ENCODE peak calls at places on chromosomes 5 and 9, in seven cellular contexts. S is right cardiac atrium, U is WERI-Rb-1, X is transverse colon, F is foreskin fibroblast, I is spleen, M is uterus. Z is an unnamed sample.

GRCh38 chr9:122126340-122127333 is 32.9 kb downstream of the NDUFA8 start:
- DNase-seq in M (no peak), I (no peak), S (peak; percentile 62), F (peak; percentile 50), X (no peak), U (no peak), Z (no peak)

GRCh38 chr9:69130456-69131441 is 43.3 kb upstream of the TJP2 start:
- DNase-seq in F (peak; percentile 66), U (no peak), M (peak; percentile 28), I (no peak), S (no peak), X (no peak), Z (no peak)

GRCh38 chr9:129185991-129186390 is 7.9 kb upstream of the IER5L start:
- DNase-seq in X (no peak), U (no peak), I (no peak), F (no peak), M (no peak), S (peak; percentile 6), Z (no peak)

GRCh38 chr5:126046996-126047395 is 376.2 kb upstream of the GRAMD2B start:
- DNase-seq in M (no peak), F (no peak), X (no peak), I (no peak), S (no peak), U (no peak), Z (no peak)

GRCh38 chr5:1177826-1178528 is 23.4 kb upstream of the SLC6A19 start:
- DNase-seq in I (no peak), F (no peak), U (no peak), M (no peak), S (peak; percentile 55), X (no peak), Z (no peak)

GRCh38 chr9:97808415-97808814 is 44.6 kb upstream of the FOXE1 start:
- DNase-seq in S (no peak), U (no peak), X (no peak), M (no peak), I (no peak), F (no peak), Z (no peak)

GRCh38 chr9:4084440-4084818 is 215.4 kb downstream of the GLIS3 start:
- DNase-seq in F (peak; percentile 24), U (no peak), S (peak; percentile 56), I (no peak), M (no peak), X (peak; percentile 22), Z (no peak)

GRCh38 chr5:157247267-157247666 is 18.7 kb upstream of the CYFIP2 start:
- DNase-seq in I (no peak), X (no peak), M (no peak), U (no peak), F (no peak), S (no peak), Z (no peak)

GRCh38 chr9:12695474-12695873 is 2.3 kb downstream of the TYRP1 start:
- DNase-seq in I (no peak), U (no peak), S (peak; percentile 16), M (no peak), X (no peak), F (peak; percentile 10), Z (no peak)

GRCh38 chr9:85510830-85511504 is 230.8 kb downstream of the AGTPBP1 start:
- DNase-seq in U (no peak), S (peak; percentile 78), F (no peak), M (no peak), I (no peak), X (no peak), Z (no peak)

GRCh38 chr9:106872641-106873040 is 9.7 kb downstream of the ZNF462 start:
- DNase-seq in U (no peak), F (no peak), I (no peak), X (no peak), M (no peak), S (no peak), Z (no peak)

GRCh38 chr9:115146581-115147021 is 28.6 kb upstream of the TNC start:
- DNase-seq in X (no peak), M (peak; percentile 69), S (no peak), F (peak; percentile 91), U (no peak), I (no peak), Z (peak; percentile 6)

GRCh38 chr5:103523319-103523718 is 39.3 kb downstream of the NUDT12 start:
- DNase-seq in F (no peak), S (no peak), U (no peak), I (no peak), M (no peak), X (peak; percentile 78), Z (no peak)

GRCh38 chr5:35924950-35925722 is 13.3 kb downstream of the CAPSL start:
- DNase-seq in X (peak; percentile 59), I (peak; percentile 91), F (peak; percentile 72), U (peak; percentile 61), S (peak; percentile 77), M (peak; percentile 53), Z (peak; percentile 55)

GRCh38 chr9:97502222-97502983 is 937 bp downstream of the TMOD1 start:
- DNase-seq in U (no peak), I (no peak), M (peak; percentile 51), F (no peak), S (peak; percentile 71), X (no peak), Z (no peak)

GRCh38 chr9:110640736-110641135 is 27.9 kb upstream of the MUSK start:
- DNase-seq in U (no peak), F (no peak), S (no peak), I (no peak), M (no peak), X (no peak), Z (no peak)

GRCh38 chr5:157511656-157512644 is 51.9 kb downstream of the NIPAL4 start:
- DNase-seq in M (peak; percentile 98), U (no peak), F (peak; percentile 81), S (peak; percentile 95), I (peak; percentile 84), X (peak; percentile 80), Z (peak; percentile 49)

GRCh38 chr5:174418809-174419522 is 305.4 kb upstream of the MSX2 start:
- DNase-seq in I (no peak), U (no peak), M (no peak), F (no peak), S (no peak), X (peak; percentile 11), Z (no peak)

GRCh38 chr9:114185570-114185969 is 30.2 kb downstream of the COL27A1 start:
- DNase-seq in U (no peak), F (no peak), X (no peak), I (peak; percentile 38), M (no peak), S (no peak), Z (no peak)

DNA sequence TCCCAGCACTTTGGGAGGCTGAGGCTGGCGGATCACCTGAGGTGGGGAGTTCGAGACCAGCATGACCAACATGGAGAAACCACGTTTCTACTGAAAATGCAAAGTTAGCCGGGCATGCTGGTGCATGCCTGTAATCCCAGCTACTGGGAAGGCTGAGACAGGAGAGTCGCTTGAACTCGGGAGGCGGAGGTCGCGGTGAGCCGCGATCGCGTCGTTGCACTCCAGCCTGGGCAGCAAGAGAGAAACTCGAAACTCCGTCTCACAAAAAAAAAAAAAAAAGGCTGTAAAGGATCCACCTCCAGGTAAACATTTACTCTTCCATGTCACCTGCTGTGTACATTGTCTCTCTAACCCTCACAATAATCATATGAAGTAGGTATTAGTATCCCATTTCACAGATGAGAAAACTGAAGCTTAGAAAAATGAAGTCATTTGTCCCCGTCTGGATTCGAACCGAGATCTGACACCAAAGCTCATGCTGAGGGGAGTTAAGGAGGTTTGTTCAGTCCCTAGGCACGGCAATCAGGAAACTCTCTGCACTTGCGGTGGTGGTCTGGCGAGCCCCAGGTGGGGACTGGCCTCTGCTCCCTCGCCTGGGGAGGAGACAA is 494 bp upstream of the DOCK2 start:
- DNase-seq in S (peak; percentile 45), U (no peak), F (no peak), M (no peak), X (no peak), I (no peak), Z (no peak)
- H3K4me3 ChIP-seq in S (no peak overlapping the region), U (no peak overlapping the region), F (peak overlapping the region; percentile 30), M (no peak overlapping the region), X (peak overlapping the region; percentile 54), I (peak overlapping the region; percentile 91), Z (no peak overlapping the region)

GRCh38 chr9:136093331-136093986 is 1.6 kb downstream of the NACC2 start:
- DNase-seq in S (peak; percentile 79), I (no peak), M (no peak), X (no peak), F (no peak), U (peak; percentile 54), Z (no peak)

GRCh38 chr9:136092353-136092650 is 2.8 kb downstream of the NACC2 start:
- DNase-seq in I (no peak), M (no peak), X (no peak), U (no peak), S (no peak), F (no peak), Z (no peak)

GRCh38 chr9:136093995-136094881 is 851 bp downstream of the NACC2 start:
- DNase-seq in S (peak; percentile 93), I (peak; percentile 91), U (peak; percentile 67), F (peak; percentile 50), M (peak; percentile 84), X (peak; percentile 74), Z (peak; percentile 41)

GRCh38 chr9:136091582-136092352 is 3.3 kb downstream of the NACC2 start:
- DNase-seq in I (no peak), X (no peak), F (no peak), S (peak; percentile 56), U (no peak), M (no peak), Z (no peak)

GRCh38 chr9:136092741-136093140 is 2.3 kb downstream of the NACC2 start:
- DNase-seq in S (peak; percentile 44), F (no peak), I (no peak), X (no peak), M (no peak), U (no peak), Z (no peak)
- H3K4me3 ChIP-seq in S (no peak overlapping the region), F (no peak overlapping the region), I (peak overlapping the region; percentile 94), X (no peak overlapping the region), M (peak overlapping the region; percentile 82), U (no peak overlapping the region), Z (no peak overlapping the region)

DNA sequence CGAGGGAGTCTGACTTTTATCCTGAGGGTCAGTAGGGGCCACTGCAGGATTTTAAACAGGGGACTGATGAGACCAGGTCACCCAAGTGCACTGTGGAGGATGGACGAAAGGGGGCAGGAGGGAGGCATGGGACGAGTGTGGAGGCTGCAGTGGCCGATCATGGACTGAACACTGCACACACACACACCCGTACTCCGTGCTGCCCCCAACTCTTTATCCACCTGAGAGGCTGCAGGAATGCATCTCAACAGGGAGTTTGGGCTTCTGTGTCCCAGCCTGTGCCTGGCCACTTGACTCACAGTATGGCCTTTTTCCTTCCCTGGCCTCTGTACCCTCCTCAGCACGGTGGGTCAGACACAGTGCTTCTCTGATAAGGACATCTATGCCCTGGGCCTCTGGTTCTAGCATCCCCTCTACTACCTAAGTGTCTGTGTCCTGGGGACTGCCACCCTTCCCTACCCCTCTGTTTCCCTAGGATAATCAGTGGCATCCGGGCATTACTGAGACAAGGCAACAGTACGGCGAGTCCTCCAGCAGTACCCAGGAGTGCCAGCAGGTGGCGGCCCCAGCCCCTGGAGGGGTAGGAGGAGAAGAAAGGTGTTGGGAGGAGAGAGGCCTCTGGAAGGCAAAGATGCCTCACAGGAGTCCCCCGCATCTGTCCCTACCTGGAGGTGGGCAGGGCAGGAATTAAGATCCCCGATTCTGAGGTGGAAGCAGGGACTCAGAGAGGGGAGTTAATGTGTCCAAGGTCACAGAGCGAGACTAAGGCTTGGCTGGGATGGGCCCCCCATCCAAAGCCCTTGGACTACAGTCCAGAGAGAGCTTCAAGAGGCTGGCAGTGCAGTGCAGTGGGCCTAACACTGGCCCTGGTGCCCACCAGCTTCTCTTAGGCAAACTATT is 5.1 kb upstream of the CDX1 start:
- DNase-seq in X (peak; percentile 95), U (peak; percentile 92), I (peak; percentile 92), M (peak; percentile 86), S (peak; percentile 95), F (no peak), Z (peak; percentile 52)
- H3K4me3 ChIP-seq in X (peak overlapping the region; percentile 18), U (peak overlapping the region; percentile 36), I (no peak overlapping the region), M (no peak overlapping the region), S (no peak overlapping the region), F (no peak overlapping the region), Z (no peak overlapping the region)

GRCh38 chr9:91092214-91092613 is 269.5 kb downstream of the AUH start:
- DNase-seq in M (no peak), S (no peak), U (no peak), F (no peak), X (no peak), I (no peak), Z (no peak)
- H3K4me3 ChIP-seq in M (no peak overlapping the region), S (no peak overlapping the region), U (no peak overlapping the region), F (no peak overlapping the region), X (no peak overlapping the region), I (no peak overlapping the region), Z (no peak overlapping the region)

Z was measured in prostate gland.